ENCODE peak calls at places on chromosomes 3 and 15, in five cellular contexts. M, L, X, Q and J are unnamed samples.

GRCh38 chr15:52331490-52332240 is 36.1 kb upstream of the MYO5C start:
- DNase-seq in M (no peak), L (peak; percentile 11), X (peak; percentile 27), Q (peak; percentile 56), J (peak; percentile 78)

GRCh38 chr3:151726016-151726415 is 7.7 kb upstream of the AADACL2 start:
- DNase-seq in M (no peak), L (no peak), X (no peak), Q (no peak), J (no peak)

GRCh38 chr15:68113751-68114150 is 59.6 kb downstream of the PIAS1 start:
- DNase-seq in M (no peak), L (no peak), X (no peak), Q (no peak), J (no peak)

GRCh38 chr3:64138656-64139375 is 86.5 kb downstream of the PRICKLE2 start:
- DNase-seq in M (no peak), L (no peak), X (no peak), Q (no peak), J (no peak)

GRCh38 chr3:146543461-146544012 is 870 bp downstream of the PLSCR1 start:
- DNase-seq in M (no peak), L (peak; percentile 6), X (no peak), Q (peak; percentile 3), J (no peak)

GRCh38 chr15:64800476-64800875 is 25.0 kb downstream of the PIF1 start:
- DNase-seq in M (no peak), L (no peak), X (no peak), Q (no peak), J (no peak)

GRCh38 chr3:107408513-107408912 is 31.3 kb downstream of the CCDC54 start:
- DNase-seq in M (no peak), L (no peak), X (no peak), Q (no peak), J (no peak)

GRCh38 chr3:148990211-148990610 is 1.1 kb upstream of the GYG1 start:
- DNase-seq in M (no peak), L (no peak), X (no peak), Q (no peak), J (no peak)

GRCh38 chr3:159586587-159587202 is 401.9 kb upstream of the IL12A start:
- DNase-seq in M (no peak), L (peak; percentile 64), X (peak; percentile 41), Q (no peak), J (no peak)

GRCh38 chr15:32790352-32790999 is 72.7 kb downstream of the GREM1 start:
- DNase-seq in M (no peak), L (no peak), X (no peak), Q (no peak), J (no peak)

GRCh38 chr3:191065183-191065805 is 133.7 kb upstream of the OSTN start:
- DNase-seq in M (no peak), L (no peak), X (no peak), Q (no peak), J (no peak)

GRCh38 chr3:47961815-47962606 is 54.2 kb downstream of the MAP4 start:
- DNase-seq in M (no peak), L (no peak), X (no peak), Q (no peak), J (peak; percentile 59)

GRCh38 chr3:77672016-77672415 is 632.1 kb downstream of the ROBO2 start:
- DNase-seq in M (no peak), L (no peak), X (no peak), Q (no peak), J (no peak)

GRCh38 chr3:129965937-129966336 is 8.6 kb upstream of the TRH start:
- DNase-seq in M (no peak), L (no peak), X (no peak), Q (no peak), J (no peak)

GRCh38 chr15:58627706-58628105 is 121.8 kb downstream of the ADAM10 start:
- DNase-seq in M (no peak), L (no peak), X (no peak), Q (no peak), J (no peak)

GRCh38 chr3:111594205-111594604 is 941 bp downstream of the ZBED2 start:
- DNase-seq in M (no peak), L (no peak), X (no peak), Q (no peak), J (no peak)

GRCh38 chr3:43378066-43378935 is 92.0 kb downstream of the SNRK start:
- DNase-seq in M (no peak), L (no peak), X (peak; percentile 59), Q (no peak), J (peak; percentile 75)

GRCh38 chr3:170502297-170502696 is 83.6 kb downstream of the SLC7A14 start:
- DNase-seq in M (no peak), L (no peak), X (no peak), Q (no peak), J (no peak)

GRCh38 chr15:62566248-62566647 is 401.2 kb upstream of the C2CD4B start:
- DNase-seq in M (no peak), L (no peak), X (no peak), Q (no peak), J (no peak)

GRCh38 chr3:54353547-54354339 is 231.4 kb downstream of the CACNA2D3 start:
- DNase-seq in M (no peak), L (no peak), X (no peak), Q (no peak), J (no peak)

GRCh38 chr15:28983432-28984311 is 97.9 kb downstream of the APBA2 start:
- DNase-seq in M (no peak), L (no peak), X (no peak), Q (no peak), J (no peak)

GRCh38 chr3:156417733-156418132 is 137.2 kb downstream of the SSR3 start:
- DNase-seq in M (no peak), L (no peak), X (no peak), Q (peak; percentile 45), J (no peak)